ENCODE peak calls at places on chromosome 6, in five cellular contexts. R is sigmoid colon, D is NB4, O is spleen, V is A549. G is an unnamed sample.

GRCh38 chr6:89581669-89582068 is 56.9 kb downstream of the LYRM2 start:
- DNase-seq in R (no peak), D (no peak), O (no peak), V (no peak), G (no peak)

GRCh38 chr6:93294879-93295278 is 124.5 kb downstream of the EPHA7 start:
- DNase-seq in R (no peak), D (no peak), O (no peak), V (no peak), G (no peak)

GRCh38 chr6:109653264-109653663 is 37.7 kb downstream of the AK9 start:
- DNase-seq in R (no peak), D (no peak), O (no peak), V (no peak), G (no peak)

GRCh38 chr6:13327691-13328075 is 654 bp downstream of the TBC1D7 start:
- DNase-seq in R (no peak), D (peak), O (no peak), V (no peak), G (no peak)

GRCh38 chr6:73519943-73520687 is 717 bp downstream of the EEF1A1 start:
- DNase-seq in R (peak), D (peak), O (peak), V (peak), G (peak)

GRCh38 chr6:38570750-38571149 is 69.0 kb downstream of the BTBD9 start:
- DNase-seq in R (no peak), D (peak), O (no peak), V (peak), G (no peak)

GRCh38 chr6:89310929-89311328 is 4.2 kb downstream of the GABRR2 start:
- DNase-seq in R (no peak), D (no peak), O (no peak), V (no peak), G (no peak)

GRCh38 chr6:109381747-109382575 is at the start of gene CD164:
- DNase-seq in R (peak), D (peak), O (peak), V (peak), G (peak)

GRCh38 chr6:118372413-118372812 is 175.7 kb upstream of the PLN start:
- DNase-seq in R (no peak), D (no peak), O (no peak), V (no peak), G (no peak)

GRCh38 chr6:33993653-33994052 is 152.2 kb downstream of the GRM4 start:
- DNase-seq in R (no peak), D (no peak), O (peak), V (no peak), G (no peak)

GRCh38 chr6:83231146-83231545 is 38.0 kb downstream of the RWDD2A start:
- DNase-seq in R (no peak), D (no peak), O (no peak), V (no peak), G (no peak)

GRCh38 chr6:53691252-53691651 is 25.7 kb upstream of the KLHL31 start:
- DNase-seq in R (no peak), D (no peak), O (no peak), V (no peak), G (no peak)

GRCh38 chr6:55777461-55777860 is 97.9 kb downstream of the BMP5 start:
- DNase-seq in R (no peak), D (no peak), O (no peak), V (no peak), G (no peak)

GRCh38 chr6:26087284-26088115 is at the start of gene HFE:
- DNase-seq in R (peak), D (peak), O (peak), V (peak), G (peak)

GRCh38 chr6:89887452-89888137 is 6.7 kb upstream of the GJA10 start:
- DNase-seq in R (no peak), D (no peak), O (peak), V (no peak), G (no peak)

GRCh38 chr6:28357036-28357435 is 7.3 kb downstream of the ZKSCAN3 start:
- DNase-seq in R (no peak), D (no peak), O (no peak), V (no peak), G (no peak)

GRCh38 chr6:27049863-27050781 is 197.4 kb upstream of the PRSS16 start:
- DNase-seq in R (no peak), D (no peak), O (no peak), V (no peak), G (peak)

GRCh38 chr6:26195376-26195923 is 108.2 kb downstream of the HFE start:
- DNase-seq in R (peak), D (peak), O (peak), V (peak), G (peak)

GRCh38 chr6:135318728-135319469 is 137.8 kb downstream of the MYB start:
- DNase-seq in R (no peak), D (no peak), O (no peak), V (no peak), G (no peak)

GRCh38 chr6:4924872-4925271 is 79.0 kb downstream of the RPP40 start:
- DNase-seq in R (no peak), D (no peak), O (no peak), V (no peak), G (no peak)

GRCh38 chr6:168374541-168375071 is 55.0 kb upstream of the DACT2 start:
- DNase-seq in R (peak), D (no peak), O (peak), V (no peak), G (no peak)

GRCh38 chr6:79520534-79520933 is 16.7 kb downstream of the LCA5 start:
- DNase-seq in R (no peak), D (no peak), O (no peak), V (no peak), G (no peak)

GRCh38 chr6:65566117-65566516 is 140.9 kb downstream of the EYS start:
- DNase-seq in R (no peak), D (peak), O (no peak), V (peak), G (no peak)

GRCh38 chr6:73652637-73653570 is 888 bp downstream of the SLC17A5 start:
- DNase-seq in R (peak), D (peak), O (peak), V (peak), G (peak)

GRCh38 chr6:7195330-7196018 is 87.7 kb downstream of the RREB1 start:
- DNase-seq in R (no peak), D (no peak), O (no peak), V (no peak), G (no peak)

GRCh38 chr6:111951439-111952140 is 78.3 kb upstream of the FYN start:
- DNase-seq in R (no peak), D (no peak), O (no peak), V (no peak), G (no peak)

GRCh38 chr6:38052035-38052434 is 232.5 kb downstream of the ZFAND3 start:
- DNase-seq in R (no peak), D (no peak), O (no peak), V (no peak), G (peak)

GRCh38 chr6:158408552-158409130 is 96.4 kb downstream of the TULP4 start:
- DNase-seq in R (peak), D (peak), O (no peak), V (no peak), G (no peak)

GRCh38 chr6:90819483-90819882 is 232.6 kb upstream of the MAP3K7 start:
- DNase-seq in R (no peak), D (no peak), O (no peak), V (no peak), G (no peak)

GRCh38 chr6:116327803-116328527 is 42.8 kb upstream of the DSE start:
- DNase-seq in R (no peak), D (no peak), O (no peak), V (no peak), G (no peak)

GRCh38 chr6:3712827-3713226 is 38.7 kb downstream of the PXDC1 start:
- DNase-seq in R (no peak), D (no peak), O (no peak), V (peak), G (peak)

GRCh38 chr6:11218827-11219826 is 13.3 kb downstream of the NEDD9 start:
- DNase-seq in R (peak), D (no peak), O (no peak), V (peak), G (peak)
- TF ChIP-seq POLR2A in R (no peak), D (no peak), O (no peak), V (no peak), G (no peak)

GRCh38 chr6:167268683-167269280 is 22.3 kb upstream of the UNC93A start:
- DNase-seq in R (no peak), D (no peak), O (no peak), V (no peak), G (no peak)
- TF ChIP-seq POLR2A in R (no peak), D (no peak), O (no peak), V (no peak), G (no peak)

GRCh38 chr6:42257614-42258013 is 40.0 kb upstream of the MRPS10 start:
- DNase-seq in R (no peak), D (no peak), O (no peak), V (no peak), G (no peak)

GRCh38 chr6:42260972-42261371 is 43.3 kb upstream of the MRPS10 start:
- DNase-seq in R (peak), D (peak), O (no peak), V (no peak), G (no peak)

GRCh38 chr6:42259286-42259685 is 41.6 kb upstream of the MRPS10 start:
- DNase-seq in R (no peak), D (no peak), O (no peak), V (no peak), G (no peak)

GRCh38 chr6:42259841-42260395 is 42.3 kb upstream of the MRPS10 start:
- DNase-seq in R (no peak), D (no peak), O (no peak), V (no peak), G (no peak)

GRCh38 chr6:42260424-42260888 is 42.8 kb upstream of the MRPS10 start:
- DNase-seq in R (peak), D (peak), O (no peak), V (peak), G (no peak)
- TF ChIP-seq POLR2A in R (no peak), D (no peak), O (no peak), V (no peak), G (no peak)

GRCh38 chr6:152257581-152257980 is 379.6 kb downstream of the SYNE1 start:
- DNase-seq in R (no peak), D (no peak), O (no peak), V (no peak), G (no peak)

GRCh38 chr6:152261179-152261578 is 376.0 kb downstream of the SYNE1 start:
- DNase-seq in R (no peak), D (no peak), O (no peak), V (no peak), G (no peak)

GRCh38 chr6:152263582-152263981 is 373.6 kb downstream of the SYNE1 start:
- DNase-seq in R (no peak), D (no peak), O (no peak), V (no peak), G (no peak)

GRCh38 chr6:152259234-152259633 is 377.9 kb downstream of the SYNE1 start:
- DNase-seq in R (no peak), D (no peak), O (no peak), V (no peak), G (no peak)
- TF ChIP-seq POLR2A in R (no peak), D (no peak), O (no peak), V (no peak), G (no peak)

GRCh38 chr6:159726918-159727716 is at the start of gene WTAP:
- DNase-seq in R (peak), D (peak), O (peak), V (peak), G (peak)
- TF ChIP-seq POLR2A in R (peak), D (peak), O (peak), V (peak), G (peak)

DNA sequence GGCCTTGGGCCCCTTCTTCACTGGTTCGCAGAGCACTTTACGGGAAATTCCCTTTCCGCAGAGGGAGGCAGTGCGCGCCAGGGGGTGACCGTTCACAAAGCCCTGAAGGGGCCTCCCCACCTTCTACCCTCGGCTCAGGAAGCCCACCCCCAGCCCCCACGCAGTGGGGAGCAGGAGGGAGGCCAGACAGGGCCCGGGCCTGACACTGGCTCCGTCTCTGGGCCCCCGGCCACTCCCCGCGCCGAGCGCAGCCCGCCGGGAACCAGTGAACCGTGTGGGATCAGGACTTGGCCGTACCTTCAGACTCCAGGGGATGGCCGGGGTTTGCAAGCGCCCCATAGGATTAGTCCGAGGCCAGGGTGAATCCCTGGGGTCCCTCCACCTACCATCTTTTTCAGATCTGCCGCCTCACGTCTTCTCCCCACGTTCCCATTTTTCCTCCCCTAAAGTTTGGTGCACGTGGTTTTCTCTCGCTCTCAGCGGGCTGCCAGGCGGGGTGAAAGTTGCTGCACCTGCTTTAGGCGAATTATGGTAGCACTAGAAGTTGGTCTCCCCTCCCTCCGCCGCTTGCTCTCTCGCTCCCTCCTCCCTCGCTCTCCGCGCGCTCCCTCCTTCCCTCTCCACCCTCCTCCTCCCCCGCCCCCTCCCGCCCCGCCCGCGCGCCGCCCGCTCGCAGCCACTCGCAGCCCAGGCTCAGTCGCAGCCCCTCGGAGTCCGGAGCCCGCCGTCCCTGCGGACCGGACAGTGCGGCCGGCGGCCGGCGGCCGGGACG is at the start of gene FOXP4:
- DNase-seq in R (peak), D (peak), O (peak), V (peak), G (peak)
- TF ChIP-seq POLR2A in R (no peak), D (no peak), O (no peak), V (peak), G (no peak)

G was measured in prostate gland.